ENCODE peak calls at places on chromosomes 4 and X, in nine cellular contexts. One of them, this sample, is unnamed.

GRCh38 chr4:61517144-61517543 is 317.0 kb downstream of the ADGRL3 start:
- DNase-seq in ovary: no peak
- DNase-seq in tibial nerve: no peak
- DNase-seq in heart left ventricle: no peak
- DNase-seq in transverse colon: peak
- DNase-seq in A549: no peak
- DNase-seq in uterus: no peak
- DNase-seq in lower leg skin: no peak
- DNase-seq in right lobe of liver: peak
- DNase-seq in this sample: no peak

GRCh38 chr4:187380181-187380581 is 615.4 kb upstream of the ZFP42 start:
- DNase-seq in tibial nerve: no peak
- DNase-seq in A549: peak
- DNase-seq in uterus: no peak
- DNase-seq in heart left ventricle: no peak
- DNase-seq in lower leg skin: no peak
- DNase-seq in transverse colon: peak
- DNase-seq in ovary: no peak
- DNase-seq in right lobe of liver: no peak
- DNase-seq in this sample: peak

GRCh38 chr4:149765630-149766029 is 50.0 kb downstream of the IQCM start:
- DNase-seq in tibial nerve: no peak
- DNase-seq in uterus: no peak
- DNase-seq in lower leg skin: no peak
- DNase-seq in transverse colon: no peak
- DNase-seq in right lobe of liver: no peak
- DNase-seq in A549: no peak
- DNase-seq in heart left ventricle: no peak
- DNase-seq in ovary: no peak
- DNase-seq in this sample: peak

GRCh38 chr4:177726111-177726510 is 283.9 kb upstream of the AGA start:
- DNase-seq in lower leg skin: no peak
- DNase-seq in ovary: no peak
- DNase-seq in transverse colon: no peak
- DNase-seq in heart left ventricle: no peak
- DNase-seq in A549: no peak
- DNase-seq in uterus: no peak
- DNase-seq in right lobe of liver: no peak
- DNase-seq in tibial nerve: no peak
- DNase-seq in this sample: peak

GRCh38 chrX:19593684-19594083 is 78.4 kb upstream of the MAP3K15 start:
- DNase-seq in ovary: no peak
- DNase-seq in heart left ventricle: no peak
- DNase-seq in tibial nerve: no peak
- DNase-seq in uterus: no peak
- DNase-seq in A549: peak
- DNase-seq in lower leg skin: no peak
- DNase-seq in right lobe of liver: no peak
- DNase-seq in transverse colon: no peak
- DNase-seq in this sample: peak

GRCh38 chrX:10685923-10686595 is 65.7 kb upstream of the MID1 start:
- DNase-seq in lower leg skin: no peak
- DNase-seq in heart left ventricle: no peak
- DNase-seq in right lobe of liver: no peak
- DNase-seq in ovary: no peak
- DNase-seq in uterus: no peak
- DNase-seq in transverse colon: no peak
- DNase-seq in tibial nerve: no peak
- DNase-seq in A549: no peak
- DNase-seq in this sample: no peak

GRCh38 chr4:143344011-143344410 is 7.3 kb downstream of the GAB1 start:
- DNase-seq in right lobe of liver: no peak
- DNase-seq in transverse colon: no peak
- DNase-seq in tibial nerve: no peak
- DNase-seq in lower leg skin: no peak
- DNase-seq in uterus: no peak
- DNase-seq in heart left ventricle: no peak
- DNase-seq in A549: no peak
- DNase-seq in ovary: no peak
- DNase-seq in this sample: no peak

GRCh38 chr4:76016383-76016782 is 6.9 kb downstream of the CXCL10 start:
- DNase-seq in right lobe of liver: peak
- DNase-seq in lower leg skin: no peak
- DNase-seq in tibial nerve: no peak
- DNase-seq in transverse colon: peak
- DNase-seq in heart left ventricle: no peak
- DNase-seq in uterus: no peak
- DNase-seq in ovary: no peak
- DNase-seq in A549: no peak
- DNase-seq in this sample: no peak

GRCh38 chr4:25078523-25078922 is 47.8 kb upstream of the LGI2 start:
- DNase-seq in ovary: no peak
- DNase-seq in tibial nerve: no peak
- DNase-seq in lower leg skin: no peak
- DNase-seq in uterus: no peak
- DNase-seq in transverse colon: no peak
- DNase-seq in heart left ventricle: no peak
- DNase-seq in right lobe of liver: no peak
- DNase-seq in A549: no peak
- DNase-seq in this sample: no peak

GRCh38 chrX:65463550-65463949 is 71.0 kb downstream of the LAS1L start:
- DNase-seq in transverse colon: no peak
- DNase-seq in ovary: no peak
- DNase-seq in A549: no peak
- DNase-seq in uterus: no peak
- DNase-seq in heart left ventricle: no peak
- DNase-seq in tibial nerve: no peak
- DNase-seq in lower leg skin: no peak
- DNase-seq in right lobe of liver: no peak
- DNase-seq in this sample: no peak

GRCh38 chr4:176123710-176124407 is 58.2 kb downstream of the WDR17 start:
- DNase-seq in right lobe of liver: peak
- DNase-seq in transverse colon: peak
- DNase-seq in heart left ventricle: peak
- DNase-seq in lower leg skin: no peak
- DNase-seq in uterus: no peak
- DNase-seq in tibial nerve: no peak
- DNase-seq in A549: peak
- DNase-seq in ovary: no peak
- DNase-seq in this sample: peak

GRCh38 chr4:1643971-1644735 is 40.0 kb downstream of the FAM53A start:
- DNase-seq in A549: no peak
- DNase-seq in tibial nerve: no peak
- DNase-seq in lower leg skin: no peak
- DNase-seq in right lobe of liver: no peak
- DNase-seq in transverse colon: no peak
- DNase-seq in heart left ventricle: no peak
- DNase-seq in uterus: no peak
- DNase-seq in ovary: no peak
- DNase-seq in this sample: no peak

GRCh38 chr4:176209535-176209934 is 14.2 kb upstream of the SPATA4 start:
- DNase-seq in tibial nerve: no peak
- DNase-seq in ovary: no peak
- DNase-seq in right lobe of liver: no peak
- DNase-seq in A549: no peak
- DNase-seq in uterus: no peak
- DNase-seq in lower leg skin: no peak
- DNase-seq in transverse colon: no peak
- DNase-seq in heart left ventricle: no peak
- DNase-seq in this sample: no peak

GRCh38 chr4:47562297-47562696 is 77.2 kb downstream of the ATP10D start:
- DNase-seq in lower leg skin: no peak
- DNase-seq in uterus: no peak
- DNase-seq in right lobe of liver: no peak
- DNase-seq in A549: no peak
- DNase-seq in ovary: no peak
- DNase-seq in tibial nerve: no peak
- DNase-seq in heart left ventricle: no peak
- DNase-seq in transverse colon: no peak
- DNase-seq in this sample: no peak

GRCh38 chr4:27178066-27178465 is 317.4 kb downstream of the STIM2 start:
- DNase-seq in transverse colon: no peak
- DNase-seq in uterus: no peak
- DNase-seq in tibial nerve: no peak
- DNase-seq in right lobe of liver: no peak
- DNase-seq in lower leg skin: no peak
- DNase-seq in ovary: peak
- DNase-seq in A549: no peak
- DNase-seq in heart left ventricle: no peak
- DNase-seq in this sample: no peak

GRCh38 chr4:153116801-153117200 is 87.4 kb upstream of the TRIM2 start:
- DNase-seq in lower leg skin: no peak
- DNase-seq in tibial nerve: no peak
- DNase-seq in uterus: no peak
- DNase-seq in A549: no peak
- DNase-seq in right lobe of liver: no peak
- DNase-seq in heart left ventricle: no peak
- DNase-seq in transverse colon: no peak
- DNase-seq in ovary: no peak
- DNase-seq in this sample: no peak

GRCh38 chr4:87950516-87950915 is 25.0 kb upstream of the SPP1 start:
- DNase-seq in heart left ventricle: no peak
- DNase-seq in transverse colon: no peak
- DNase-seq in lower leg skin: no peak
- DNase-seq in uterus: no peak
- DNase-seq in tibial nerve: no peak
- DNase-seq in right lobe of liver: no peak
- DNase-seq in A549: no peak
- DNase-seq in ovary: no peak
- DNase-seq in this sample: no peak

GRCh38 chr4:40881096-40881495 is 131.3 kb downstream of the NSUN7 start:
- DNase-seq in transverse colon: no peak
- DNase-seq in tibial nerve: no peak
- DNase-seq in ovary: no peak
- DNase-seq in right lobe of liver: no peak
- DNase-seq in heart left ventricle: no peak
- DNase-seq in uterus: no peak
- DNase-seq in A549: no peak
- DNase-seq in lower leg skin: no peak
- DNase-seq in this sample: no peak

GRCh38 chr4:141335166-141335565 is 114.5 kb downstream of the ZNF330 start:
- DNase-seq in right lobe of liver: no peak
- DNase-seq in uterus: no peak
- DNase-seq in ovary: no peak
- DNase-seq in heart left ventricle: no peak
- DNase-seq in transverse colon: no peak
- DNase-seq in A549: no peak
- DNase-seq in tibial nerve: no peak
- DNase-seq in lower leg skin: no peak
- DNase-seq in this sample: no peak

DNA sequence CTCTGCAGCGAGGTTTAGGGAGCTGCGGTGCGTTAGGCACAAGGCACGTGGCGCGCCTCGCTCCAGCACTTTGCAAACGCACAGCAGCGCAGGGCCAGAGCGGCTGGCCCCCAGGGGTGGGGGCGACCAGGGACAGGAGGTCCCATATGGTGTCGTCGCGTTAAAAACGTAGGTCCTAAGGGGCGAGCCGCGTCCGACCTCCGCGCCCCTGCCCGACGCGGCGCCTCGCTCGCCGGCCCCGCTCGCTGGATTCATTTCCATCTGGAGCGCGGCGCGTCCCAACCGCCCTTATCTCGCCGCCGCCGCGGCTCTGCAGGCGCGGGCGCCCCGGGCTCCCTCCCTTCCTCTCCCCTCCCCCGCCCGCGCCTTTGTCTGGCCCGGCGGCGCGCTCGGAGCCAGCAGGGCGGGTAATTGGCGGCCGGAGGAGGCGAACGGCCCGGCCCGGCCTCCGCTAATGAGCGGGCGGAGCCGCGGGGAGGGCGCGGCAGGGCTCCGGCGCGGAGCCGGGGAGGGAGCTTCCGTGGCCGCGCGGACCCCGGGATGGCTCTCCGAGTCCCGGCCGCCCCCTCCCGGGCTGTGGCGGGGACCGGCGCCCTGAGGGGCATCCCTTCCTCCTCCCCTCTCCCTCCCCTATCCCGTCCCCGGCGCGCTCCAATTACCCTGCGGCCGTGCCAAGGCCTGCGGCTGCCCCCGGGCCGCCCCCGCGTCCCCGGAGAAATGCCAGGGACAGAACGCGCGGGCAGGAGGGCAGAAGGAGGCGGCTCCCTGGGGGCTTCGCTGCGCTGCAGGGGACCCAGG is 409.0 kb downstream of the BCOR start:
- DNase-seq in A549: peak
- DNase-seq in lower leg skin: no peak
- DNase-seq in tibial nerve: peak
- DNase-seq in heart left ventricle: peak
- DNase-seq in right lobe of liver: peak
- DNase-seq in ovary: peak
- DNase-seq in uterus: peak
- DNase-seq in transverse colon: peak
- DNase-seq in this sample: peak
- TF ChIP-seq POLR2A in A549: peak
- TF ChIP-seq POLR2A in lower leg skin: no peak
- TF ChIP-seq POLR2A in tibial nerve: peak
- TF ChIP-seq POLR2A in heart left ventricle: no peak
- TF ChIP-seq POLR2A in right lobe of liver: no peak
- TF ChIP-seq POLR2A in ovary: no peak
- TF ChIP-seq POLR2A in uterus: peak
- TF ChIP-seq POLR2A in transverse colon: peak
- TF ChIP-seq POLR2A in this sample: no peak

GRCh38 chr4:15396157-15396800 is 31.6 kb upstream of the C1QTNF7 start:
- DNase-seq in uterus: no peak
- DNase-seq in transverse colon: peak
- DNase-seq in tibial nerve: no peak
- DNase-seq in lower leg skin: no peak
- DNase-seq in ovary: no peak
- DNase-seq in A549: peak
- DNase-seq in heart left ventricle: peak
- DNase-seq in right lobe of liver: no peak
- DNase-seq in this sample: peak
- TF ChIP-seq CTCF in uterus: peak
- TF ChIP-seq CTCF in transverse colon: peak
- TF ChIP-seq CTCF in tibial nerve: peak
- TF ChIP-seq CTCF in lower leg skin: no peak
- TF ChIP-seq CTCF in ovary: no peak
- TF ChIP-seq CTCF in A549: peak
- TF ChIP-seq CTCF in heart left ventricle: peak
- TF ChIP-seq CTCF in right lobe of liver: peak
- TF ChIP-seq CTCF in this sample: peak

GRCh38 chr4:85725727-85726170 is 250.8 kb downstream of the ARHGAP24 start:
- DNase-seq in heart left ventricle: peak
- DNase-seq in lower leg skin: no peak
- DNase-seq in A549: no peak
- DNase-seq in ovary: peak
- DNase-seq in tibial nerve: no peak
- DNase-seq in transverse colon: peak
- DNase-seq in right lobe of liver: peak
- DNase-seq in uterus: no peak
- DNase-seq in this sample: peak
- TF ChIP-seq POLR2A in heart left ventricle: peak
- TF ChIP-seq POLR2A in lower leg skin: no peak
- TF ChIP-seq POLR2A in A549: no peak
- TF ChIP-seq POLR2A in ovary: no peak
- TF ChIP-seq POLR2A in tibial nerve: no peak
- TF ChIP-seq POLR2A in transverse colon: no peak
- TF ChIP-seq POLR2A in right lobe of liver: no peak
- TF ChIP-seq POLR2A in uterus: no peak
- TF ChIP-seq POLR2A in this sample: no peak

DNA sequence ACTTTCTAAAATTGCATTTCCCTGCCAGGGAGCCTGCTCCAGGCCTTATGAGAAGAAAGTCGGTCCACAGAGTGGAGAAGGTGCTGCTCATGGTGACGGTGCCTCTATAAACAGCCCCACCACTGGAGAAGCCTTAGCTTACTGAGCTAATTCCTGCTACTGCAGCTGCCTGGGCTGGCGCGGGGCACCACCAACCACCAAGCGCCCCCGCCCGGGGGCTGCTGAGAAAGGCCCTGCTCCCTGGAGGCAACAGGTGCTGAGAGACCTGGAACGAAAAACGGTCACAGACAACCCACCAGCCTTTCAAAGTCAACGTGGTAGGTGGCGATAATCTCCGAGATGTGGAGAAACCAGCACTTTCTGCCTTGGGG is 2.9 kb downstream of the HCFC1 start:
- DNase-seq in transverse colon: peak
- DNase-seq in tibial nerve: no peak
- DNase-seq in uterus: no peak
- DNase-seq in heart left ventricle: no peak
- DNase-seq in A549: no peak
- DNase-seq in ovary: no peak
- DNase-seq in right lobe of liver: no peak
- DNase-seq in lower leg skin: no peak
- DNase-seq in this sample: peak
- TF ChIP-seq CTCF in transverse colon: no peak
- TF ChIP-seq CTCF in tibial nerve: no peak
- TF ChIP-seq CTCF in uterus: no peak
- TF ChIP-seq CTCF in heart left ventricle: peak
- TF ChIP-seq CTCF in A549: no peak
- TF ChIP-seq CTCF in ovary: no peak
- TF ChIP-seq CTCF in right lobe of liver: no peak
- TF ChIP-seq CTCF in lower leg skin: no peak
- TF ChIP-seq CTCF in this sample: peak